ENCODE peak calls at places on chromosomes 5 and 9, in four cellular contexts. Y is endothelial cell of umbilical vein, J is uterus, V is IMR-90. H is an unnamed sample.

GRCh38 chr9:108444400-108445358 is 411.1 kb downstream of the ACTL7B start:
- DNase-seq in V (peak), Y (peak), J (peak), H (no peak)

GRCh38 chr5:39013938-39014337 is 60.3 kb downstream of the RICTOR start:
- DNase-seq in V (peak), J (no peak), Y (no peak), H (no peak)

GRCh38 chr5:72511371-72512178 is 4.4 kb upstream of the ZNF366 start:
- DNase-seq in Y (peak), V (peak), J (no peak), H (peak)

GRCh38 chr5:72137826-72138409 is 30.6 kb downstream of the MAP1B start:
- DNase-seq in Y (peak), J (no peak), V (no peak), H (peak)

GRCh38 chr5:136032564-136032963 is 3.8 kb downstream of the TGFBI start:
- DNase-seq in J (peak), V (peak), Y (no peak), H (peak)

GRCh38 chr9:14437336-14438231 is 123.6 kb upstream of the NFIB start:
- DNase-seq in Y (peak), J (peak), V (no peak), H (no peak)

GRCh38 chr5:89255845-89256463 is 373.0 kb upstream of the MEF2C start:
- DNase-seq in Y (peak), J (no peak), V (peak), H (peak)

GRCh38 chr5:158700231-158700996 is 399.3 kb downstream of the EBF1 start:
- DNase-seq in Y (no peak), J (no peak), V (no peak), H (peak)

GRCh38 chr5:82440041-82440440 is 161.9 kb upstream of the RPS23 start:
- DNase-seq in V (peak), J (no peak), Y (no peak), H (no peak)

GRCh38 chr5:140631831-140632365 is 1.1 kb downstream of the CD14 start:
- DNase-seq in J (no peak), V (no peak), Y (no peak), H (no peak)

GRCh38 chr5:55691265-55692105 is 20.6 kb downstream of the SLC38A9 start:
- DNase-seq in J (no peak), Y (peak), V (peak), H (peak)

GRCh38 chr9:112074250-112075008 is 100.7 kb downstream of the SUSD1 start:
- DNase-seq in J (peak), V (peak), Y (peak), H (peak)

GRCh38 chr5:74641014-74641777 is 668 bp upstream of the ENC1 start:
- DNase-seq in V (peak), J (peak), Y (peak), H (peak)

GRCh38 chr5:72387985-72388384 is 67.8 kb downstream of the PTCD2 start:
- DNase-seq in V (peak), Y (peak), J (no peak), H (no peak)

GRCh38 chr9:107927276-107927675 is 437.7 kb upstream of the KLF4 start:
- DNase-seq in J (no peak), V (no peak), Y (no peak), H (no peak)

GRCh38 chr5:140292212-140293040 is 10.5 kb downstream of the PFDN1 start:
- DNase-seq in J (no peak), V (peak), Y (peak), H (no peak)

GRCh38 chr5:39566891-39567290 is 142.1 kb upstream of the DAB2 start:
- DNase-seq in V (no peak), J (no peak), Y (no peak), H (no peak)

GRCh38 chr9:86322973-86323644 is 31.1 kb downstream of the TUT7 start:
- DNase-seq in Y (peak), V (peak), J (no peak), H (no peak)

GRCh38 chr5:10400834-10401233 is 40.8 kb upstream of the ROPN1L start:
- DNase-seq in J (peak), Y (no peak), V (peak), H (no peak)

GRCh38 chr9:25677301-25678146 is 720 bp downstream of the TUSC1 start:
- DNase-seq in V (peak), J (peak), Y (peak), H (no peak)

GRCh38 chr5:9431496-9432258 is 114.2 kb downstream of the SEMA5A start:
- DNase-seq in V (peak), J (no peak), Y (no peak), H (no peak)

GRCh38 chr5:37717613-37718431 is 122.0 kb downstream of the GDNF start:
- DNase-seq in Y (peak), V (peak), J (no peak), H (no peak)

GRCh38 chr9:136527131-136527530 is 18.7 kb downstream of the NOTCH1 start:
- DNase-seq in Y (no peak), J (no peak), V (no peak), H (no peak)

GRCh38 chr5:17132444-17133083 is 84.9 kb upstream of the BASP1 start:
- DNase-seq in Y (peak), J (no peak), V (peak), H (peak)

GRCh38 chr5:64318175-64318574 is 152.5 kb downstream of the RNF180 start:
- DNase-seq in V (no peak), Y (peak), J (no peak), H (no peak)

GRCh38 chr5:178147406-178147805 is 6.3 kb downstream of the NHP2 start:
- DNase-seq in J (no peak), Y (no peak), V (no peak), H (no peak)

GRCh38 chr5:178765753-178766300 is 35.4 kb upstream of the ZNF354A start:
- DNase-seq in V (no peak), Y (no peak), J (no peak), H (no peak)

GRCh38 chr9:108934323-108934885 is at the start of gene ABITRAM:
- DNase-seq in J (peak), Y (peak), V (peak), H (peak)

GRCh38 chr9:26658476-26658875 is 234.1 kb downstream of the CAAP1 start:
- DNase-seq in V (no peak), J (no peak), Y (no peak), H (no peak)

GRCh38 chr5:102421647-102422046 is 77.2 kb downstream of the SLCO6A1 start:
- DNase-seq in J (no peak), V (no peak), Y (no peak), H (no peak)

GRCh38 chr9:98807070-98807810 is at the start of gene GALNT12:
- DNase-seq in V (no peak), Y (no peak), J (no peak), H (peak)

GRCh38 chr5:96790851-96791513 is 16.8 kb downstream of the ERAP1 start:
- DNase-seq in V (peak), Y (peak), J (no peak), H (no peak)

GRCh38 chr5:119290161-119290569 is 65.7 kb upstream of the TNFAIP8 start:
- DNase-seq in V (peak), Y (no peak), J (no peak), H (peak)

GRCh38 chr5:76082790-76083554 is at the start of gene SV2C:
- DNase-seq in Y (no peak), J (no peak), V (no peak), H (no peak)

DNA sequence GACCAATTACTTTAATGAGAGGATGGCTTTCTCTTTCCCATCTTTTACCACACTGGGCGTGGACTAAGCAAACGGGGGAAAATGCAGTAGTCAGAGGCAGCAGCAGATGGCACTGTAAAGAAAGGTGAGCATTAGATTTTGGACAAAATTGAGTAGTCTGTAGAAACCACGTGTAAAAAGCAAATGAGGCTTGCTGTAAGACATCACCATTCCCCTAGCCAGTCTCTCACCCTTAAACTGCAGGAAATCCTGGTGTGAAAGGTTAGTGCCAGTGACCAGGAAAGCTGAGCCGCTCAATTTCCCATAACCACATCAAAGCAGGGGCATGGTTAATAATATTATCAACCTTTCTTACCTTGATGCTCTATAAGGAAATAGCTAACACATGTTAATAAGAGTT is 31.8 kb downstream of the SPATA31C2 start:
- DNase-seq in V (peak), Y (no peak), J (peak), H (peak)
- TF ChIP-seq CTCF in V (peak), Y (no peak), J (peak), H (peak)

DNA sequence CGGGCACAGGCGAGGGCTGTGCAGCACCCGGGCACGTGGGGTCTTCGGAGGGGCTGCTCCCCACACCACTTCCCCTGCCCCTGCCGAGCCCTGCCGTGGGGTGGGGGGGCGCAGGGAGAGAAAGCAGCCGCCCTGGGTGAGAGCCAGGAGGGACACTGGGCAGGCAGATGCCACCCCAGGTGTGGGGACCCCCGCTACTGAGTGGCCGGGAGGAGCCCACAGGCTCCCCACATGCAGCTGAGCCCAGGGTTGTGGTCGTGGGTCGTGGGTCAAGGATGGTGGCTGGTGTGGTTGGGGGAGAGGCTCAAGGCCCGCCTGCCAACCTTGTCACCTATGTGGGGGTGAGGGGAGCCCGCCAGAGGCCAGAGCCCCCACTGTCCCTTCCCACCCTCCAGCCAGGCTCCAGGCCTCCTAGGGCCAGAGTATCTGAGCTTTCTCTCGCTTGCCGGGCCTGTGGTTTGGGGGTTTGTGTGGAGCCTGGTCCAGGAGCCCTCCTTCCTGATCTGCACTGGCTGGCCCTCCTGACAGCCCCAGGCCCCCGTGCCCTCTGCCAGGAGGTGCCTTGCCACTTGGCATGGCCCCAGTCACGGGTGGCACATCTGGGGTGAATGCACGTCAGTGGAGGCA is 35.5 kb downstream of the EXOC3 start:
- DNase-seq in Y (no peak), V (no peak), J (no peak), H (no peak)
- TF ChIP-seq POLR2A in Y (no peak), V (no peak), J (no peak), H (no peak)

GRCh38 chr5:172189693-172190296 is 1.8 kb upstream of the STK10 start:
- DNase-seq in Y (no peak), V (no peak), J (no peak), H (no peak)
- H3K4me3 ChIP-seq in Y (no peak), V (no peak), J (no peak), H (peak)

GRCh38 chr9:4489562-4489918 is 728 bp upstream of the SLC1A1 start:
- DNase-seq in J (no peak), V (no peak), Y (no peak), H (no peak)
- TF ChIP-seq CTCF in J (no peak), V (no peak), Y (no peak), H (no peak)

DNA sequence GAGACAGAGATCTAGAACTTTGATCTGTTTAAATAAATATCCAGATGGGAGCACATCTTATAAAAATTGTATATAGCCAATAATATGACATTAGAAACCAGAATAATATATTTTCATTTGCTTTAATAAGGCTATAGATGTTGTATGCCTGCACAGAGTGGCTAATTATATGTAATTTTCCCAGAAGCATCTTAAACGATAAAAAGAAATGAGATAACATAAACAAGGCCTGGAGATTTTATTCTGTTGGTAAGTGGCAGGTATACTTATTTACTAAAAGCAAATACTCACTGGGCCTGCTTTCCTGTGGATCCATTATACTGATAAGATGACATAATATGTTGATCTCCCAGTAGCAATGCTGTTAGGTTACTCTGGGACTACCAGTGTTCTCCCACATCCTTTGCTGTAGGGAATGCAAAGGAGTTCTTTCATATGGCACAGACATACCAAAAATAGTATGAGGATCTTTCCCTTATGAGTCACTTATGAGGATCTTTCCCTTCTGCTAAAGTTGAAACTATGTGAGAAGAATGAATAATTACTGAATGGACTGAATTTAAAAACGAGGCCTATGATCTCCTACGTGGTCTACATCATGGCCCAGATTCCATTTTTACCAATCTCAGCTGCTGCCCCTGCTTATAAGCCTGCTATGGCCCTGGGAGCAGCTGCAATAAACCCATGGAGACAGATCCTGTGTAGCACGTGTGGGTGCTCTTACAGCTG is 112.1 kb downstream of the NUDT12 start:
- DNase-seq in V (peak), J (no peak), Y (no peak), H (no peak)
- TF ChIP-seq POLR2A in V (no peak), J (no peak), Y (no peak), H (no peak)

GRCh38 chr9:649128-650074 is 192.1 kb upstream of the DMRT1 start:
- DNase-seq in V (no peak), Y (no peak), J (no peak), H (no peak)

GRCh38 chr9:652896-653295 is 188.6 kb upstream of the DMRT1 start:
- DNase-seq in V (no peak), J (no peak), Y (no peak), H (peak)

GRCh38 chr9:647522-647921 is 194.0 kb upstream of the DMRT1 start:
- DNase-seq in J (no peak), V (no peak), Y (no peak), H (no peak)

GRCh38 chr9:651372-651771 is 190.1 kb upstream of the DMRT1 start:
- DNase-seq in Y (no peak), J (no peak), V (no peak), H (no peak)

DNA sequence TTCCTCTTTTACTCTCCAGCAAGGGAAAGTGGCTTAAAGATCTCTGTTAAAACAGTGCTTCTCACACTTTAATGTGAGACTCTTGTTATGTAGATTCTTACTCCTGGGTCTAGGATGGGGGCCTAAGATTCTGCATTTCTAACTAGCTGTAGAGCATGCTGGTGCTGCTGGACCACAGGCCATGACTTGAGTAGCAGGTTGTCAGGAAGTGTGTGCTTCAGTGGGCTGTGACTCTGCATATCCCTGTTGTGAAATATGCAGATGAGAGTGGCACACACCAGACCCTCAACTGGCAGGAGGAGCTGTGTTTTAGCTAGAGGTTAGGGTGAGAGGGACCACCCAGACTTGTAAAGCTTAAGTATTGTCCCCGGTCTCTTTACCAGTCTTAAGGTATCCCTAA is 191.1 kb upstream of the DMRT1 start:
- DNase-seq in J (no peak), V (peak), Y (peak), H (peak)
- H3K4me3 ChIP-seq in J (no peak), V (no peak), Y (no peak), H (peak)

GRCh38 chr5:77832938-77833337 is 56.8 kb upstream of the TBCA start:
- DNase-seq in V (no peak), Y (no peak), J (no peak), H (no peak)

GRCh38 chr5:77832166-77832770 is 56.1 kb upstream of the TBCA start:
- DNase-seq in Y (no peak), V (no peak), J (no peak), H (no peak)

DNA sequence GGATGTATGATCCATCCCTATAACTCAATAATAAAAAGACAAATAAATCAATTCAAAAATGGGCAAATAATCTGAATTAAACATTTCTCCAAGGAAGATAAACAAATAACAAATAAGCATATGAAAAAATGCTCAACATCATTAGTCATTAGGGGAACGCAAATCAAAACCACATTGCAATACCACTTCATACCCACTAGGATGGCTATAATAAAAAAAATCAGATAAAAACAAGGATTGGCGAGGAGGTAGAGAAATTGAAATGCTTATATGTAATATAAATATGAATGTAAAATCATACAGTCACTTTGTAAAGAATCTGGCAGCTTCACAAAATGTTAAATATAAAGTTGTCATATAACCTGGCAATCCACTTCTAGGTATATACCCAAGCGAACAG is 52.3 kb upstream of the TBCA start:
- DNase-seq in Y (no peak), V (no peak), J (no peak), H (no peak)
- TF ChIP-seq CTCF in Y (no peak), V (no peak), J (no peak), H (no peak)

GRCh38 chr5:1481999-1482381 is 36.8 kb upstream of the SLC6A3 start:
- DNase-seq in Y (no peak), J (no peak), V (no peak), H (no peak)

GRCh38 chr5:1483856-1484255 is 38.6 kb upstream of the SLC6A3 start:
- DNase-seq in V (no peak), J (no peak), Y (no peak), H (no peak)

GRCh38 chr5:1481266-1481998 is 36.2 kb upstream of the SLC6A3 start:
- DNase-seq in Y (no peak), J (no peak), V (no peak), H (no peak)

GRCh38 chr5:1484416-1485319 is 39.1 kb downstream of the LPCAT1 start:
- DNase-seq in J (no peak), Y (no peak), V (no peak), H (peak)

GRCh38 chr5:1483064-1483463 is 37.8 kb upstream of the SLC6A3 start:
- DNase-seq in J (no peak), V (no peak), Y (no peak), H (no peak)
- TF ChIP-seq POLR2A in J (no peak), V (no peak), Y (no peak), H (no peak)

DNA sequence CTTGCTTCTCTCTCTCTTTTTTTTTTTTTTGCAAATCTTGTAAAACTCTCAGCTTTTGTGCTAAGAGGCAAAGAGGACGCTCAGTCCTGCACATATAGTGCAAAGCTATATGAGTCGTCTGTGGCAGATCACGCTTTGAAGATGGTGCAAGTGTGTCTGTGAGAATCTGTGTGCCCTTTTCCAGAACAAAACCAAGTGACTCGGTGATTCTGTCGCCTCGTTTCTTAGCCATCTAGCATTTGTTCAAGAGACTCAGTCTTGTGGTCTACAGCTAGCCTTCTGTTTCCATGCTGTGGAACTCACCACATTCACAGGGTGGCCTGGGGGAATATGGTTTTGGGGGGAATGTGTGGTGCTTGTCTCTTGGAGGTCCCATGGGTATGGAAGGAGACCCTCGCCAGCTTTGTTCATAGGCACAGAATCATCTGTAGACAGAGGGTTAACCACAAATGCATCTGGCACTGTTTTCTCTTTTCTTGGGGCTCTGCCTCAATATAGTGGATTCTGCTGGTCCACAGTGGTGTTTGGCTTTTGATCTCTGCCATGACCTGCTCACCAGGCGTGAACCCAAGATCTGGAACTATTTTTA is 82.1 kb downstream of the C9orf152 start:
- DNase-seq in J (no peak), V (peak), Y (no peak), H (peak)
- H3K4me3 ChIP-seq in J (peak), V (peak), Y (no peak), H (no peak)